ENCODE peak calls at places on chromosomes 3 and 15, in eight cellular contexts. One of them, this sample, is unnamed.

GRCh38 chr3:42080452-42080872 is 10.7 kb upstream of the TRAK1 start:
- DNase-seq in GM23338: no peak
- DNase-seq in HepG2: peak; percentile 83
- DNase-seq in GM12878: peak; percentile 38
- DNase-seq in SK-N-SH: no peak
- DNase-seq in K562: no peak
- DNase-seq in A549: peak; percentile 57
- DNase-seq in HCT116: peak; percentile 64
- DNase-seq in this sample: no peak

GRCh38 chr3:5213574-5213966 is 26.1 kb downstream of the EDEM1 start:
- DNase-seq in HepG2: no peak
- DNase-seq in A549: no peak
- DNase-seq in K562: no peak
- DNase-seq in GM12878: no peak
- DNase-seq in HCT116: no peak
- DNase-seq in GM23338: peak; percentile 57
- DNase-seq in SK-N-SH: no peak
- DNase-seq in this sample: no peak

GRCh38 chr3:22982981-22983582 is 220.0 kb upstream of the UBE2E2 start:
- DNase-seq in A549: no peak
- DNase-seq in K562: no peak
- DNase-seq in GM12878: no peak
- DNase-seq in GM23338: no peak
- DNase-seq in HCT116: no peak
- DNase-seq in HepG2: no peak
- DNase-seq in SK-N-SH: no peak
- DNase-seq in this sample: no peak

GRCh38 chr3:49351521-49352011 is 6.6 kb downstream of the GPX1 start:
- DNase-seq in SK-N-SH: no peak
- DNase-seq in GM12878: no peak
- DNase-seq in HCT116: no peak
- DNase-seq in A549: peak; percentile 67
- DNase-seq in GM23338: no peak
- DNase-seq in K562: no peak
- DNase-seq in HepG2: no peak
- DNase-seq in this sample: no peak

GRCh38 chr3:88863196-88863595 is 244.2 kb upstream of the EPHA3 start:
- DNase-seq in SK-N-SH: no peak
- DNase-seq in K562: no peak
- DNase-seq in GM23338: no peak
- DNase-seq in HepG2: no peak
- DNase-seq in GM12878: no peak
- DNase-seq in A549: no peak
- DNase-seq in HCT116: no peak
- DNase-seq in this sample: no peak

GRCh38 chr3:127456471-127457093 is 134.0 kb downstream of the TPRA1 start:
- DNase-seq in HCT116: no peak
- DNase-seq in GM23338: peak; percentile 16
- DNase-seq in K562: no peak
- DNase-seq in A549: no peak
- DNase-seq in SK-N-SH: no peak
- DNase-seq in HepG2: no peak
- DNase-seq in GM12878: no peak
- DNase-seq in this sample: no peak

GRCh38 chr3:23202203-23202920 is 765 bp upstream of the UBE2E2 start:
- DNase-seq in K562: no peak
- DNase-seq in A549: peak; percentile 13
- DNase-seq in GM12878: no peak
- DNase-seq in HCT116: no peak
- DNase-seq in SK-N-SH: no peak
- DNase-seq in HepG2: no peak
- DNase-seq in GM23338: peak; percentile 76
- DNase-seq in this sample: no peak

GRCh38 chr3:118128886-118129285 is 905.8 kb downstream of the IGSF11 start:
- DNase-seq in K562: no peak
- DNase-seq in HepG2: no peak
- DNase-seq in GM12878: no peak
- DNase-seq in GM23338: no peak
- DNase-seq in SK-N-SH: no peak
- DNase-seq in A549: peak; percentile 7
- DNase-seq in HCT116: no peak
- DNase-seq in this sample: no peak

GRCh38 chr15:55327392-55327791 is 8.4 kb downstream of the PIGB start:
- DNase-seq in GM23338: no peak
- DNase-seq in K562: no peak
- DNase-seq in SK-N-SH: no peak
- DNase-seq in HepG2: no peak
- DNase-seq in A549: no peak
- DNase-seq in GM12878: no peak
- DNase-seq in HCT116: no peak
- DNase-seq in this sample: no peak

GRCh38 chr15:89774492-89774891 is 1.6 kb upstream of the MESP2 start:
- DNase-seq in A549: no peak
- DNase-seq in GM23338: no peak
- DNase-seq in HepG2: no peak
- DNase-seq in K562: no peak
- DNase-seq in HCT116: no peak
- DNase-seq in SK-N-SH: no peak
- DNase-seq in GM12878: no peak
- DNase-seq in this sample: no peak

GRCh38 chr3:194877311-194878119 is 191.8 kb downstream of the FAM43A start:
- DNase-seq in GM12878: no peak
- DNase-seq in HCT116: no peak
- DNase-seq in HepG2: peak; percentile 47
- DNase-seq in A549: no peak
- DNase-seq in SK-N-SH: no peak
- DNase-seq in GM23338: no peak
- DNase-seq in K562: no peak
- DNase-seq in this sample: no peak

GRCh38 chr15:27495963-27496459 is 525.0 kb downstream of the GABRG3 start:
- DNase-seq in K562: no peak
- DNase-seq in A549: no peak
- DNase-seq in HepG2: no peak
- DNase-seq in SK-N-SH: no peak
- DNase-seq in GM12878: no peak
- DNase-seq in HCT116: no peak
- DNase-seq in GM23338: peak; percentile 23
- DNase-seq in this sample: no peak

DNA sequence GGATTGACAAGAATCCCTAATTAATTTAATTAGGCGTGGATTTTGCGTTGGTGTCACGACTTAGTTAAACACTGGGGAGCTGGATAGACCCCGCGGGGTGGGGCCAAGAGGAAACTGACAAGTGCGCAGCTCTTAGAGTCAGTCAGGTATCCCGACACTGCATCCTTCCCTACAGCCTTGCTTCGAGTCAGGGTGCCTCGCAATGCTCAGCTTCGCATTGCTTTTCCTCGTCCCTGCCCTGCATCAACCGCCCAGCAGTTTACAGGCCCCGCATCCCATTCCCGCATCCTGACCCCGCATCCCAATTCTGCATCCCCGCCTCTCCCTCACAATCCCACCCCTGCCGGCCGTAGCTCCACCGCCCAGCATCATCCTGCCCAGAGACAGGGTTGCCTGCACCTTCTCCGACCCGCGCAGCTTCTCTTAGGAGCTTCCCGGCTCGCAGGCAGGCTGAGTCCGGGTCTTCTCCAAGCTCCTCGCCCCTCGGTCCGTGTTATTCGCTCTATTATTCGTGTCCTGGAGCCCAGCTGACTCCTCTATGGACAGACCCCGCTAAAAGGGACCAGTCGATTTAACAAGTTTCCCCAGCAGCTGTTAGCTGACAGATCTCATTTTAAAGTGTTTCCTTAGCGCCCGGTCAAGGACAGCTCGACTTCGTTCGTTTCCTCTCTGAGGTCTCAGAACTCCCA is 697 bp upstream of the SHOX2 start:
- DNase-seq in GM23338: peak; percentile 78
- DNase-seq in HCT116: no peak
- DNase-seq in K562: no peak
- DNase-seq in A549: peak; percentile 44
- DNase-seq in GM12878: no peak
- DNase-seq in SK-N-SH: peak; percentile 63
- DNase-seq in HepG2: no peak
- DNase-seq in this sample: no peak
- H3K4me1 ChIP-seq in GM23338: peaks cover 48% of the 10 kb centered on the region
- H3K4me1 ChIP-seq in HCT116: no peaks in the 10 kb centered on the region
- H3K4me1 ChIP-seq in K562: peaks cover 28% of the 10 kb centered on the region
- H3K4me1 ChIP-seq in A549: peaks cover 17% of the 10 kb centered on the region
- H3K4me1 ChIP-seq in GM12878: peaks cover 11% of the 10 kb centered on the region
- H3K4me1 ChIP-seq in SK-N-SH: peaks cover 3% of the 10 kb centered on the region
- H3K4me1 ChIP-seq in HepG2: peaks cover 64% of the 10 kb centered on the region
- H3K4me1 ChIP-seq in this sample: peaks cover 23% of the 10 kb centered on the region

GRCh38 chr3:180804871-180805430 is 107.5 kb upstream of the FXR1 start:
- DNase-seq in GM23338: peak; percentile 92
- DNase-seq in GM12878: no peak
- DNase-seq in HCT116: peak; percentile 8
- DNase-seq in HepG2: peak; percentile 29
- DNase-seq in A549: peak; percentile 12
- DNase-seq in SK-N-SH: no peak
- DNase-seq in K562: peak; percentile 34
- DNase-seq in this sample: no peak
- TF ChIP-seq REST in GM23338: no peak
- TF ChIP-seq REST in GM12878: no peak
- TF ChIP-seq REST in HCT116: no peak
- TF ChIP-seq REST in HepG2: no peak
- TF ChIP-seq REST in A549: no peak
- TF ChIP-seq REST in SK-N-SH: no peak
- TF ChIP-seq REST in K562: no peak
- TF ChIP-seq REST in this sample: no peak

DNA sequence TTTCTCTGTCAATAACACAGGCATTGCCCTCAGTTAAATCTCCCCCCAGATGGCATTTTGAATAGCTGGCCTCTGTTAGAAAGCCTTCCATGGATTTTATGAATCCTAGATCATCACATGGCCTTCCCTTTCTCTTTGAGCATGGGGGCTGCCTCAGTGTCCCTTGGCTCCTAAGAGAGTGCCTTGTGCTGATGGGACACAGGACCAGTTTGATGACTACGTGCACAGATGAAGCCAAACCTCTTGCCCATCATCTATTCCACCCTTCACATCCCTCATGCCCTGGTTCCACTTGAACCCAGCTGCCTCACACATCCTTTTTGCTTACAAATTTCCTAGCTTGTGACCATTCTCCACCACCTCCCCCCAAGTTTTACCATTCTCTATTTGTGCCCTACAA is 12.9 kb downstream of the TGFBR2 start:
- DNase-seq in GM12878: no peak
- DNase-seq in HCT116: no peak
- DNase-seq in K562: no peak
- DNase-seq in A549: no peak
- DNase-seq in GM23338: no peak
- DNase-seq in SK-N-SH: no peak
- DNase-seq in HepG2: no peak
- DNase-seq in this sample: no peak
- H3K4me1 ChIP-seq in GM12878: no peaks in the 10 kb centered on the region
- H3K4me1 ChIP-seq in HCT116: peaks cover 98% of the 10 kb centered on the region
- H3K4me1 ChIP-seq in K562: no peaks in the 10 kb centered on the region
- H3K4me1 ChIP-seq in A549: peaks cover 88% of the 10 kb centered on the region
- H3K4me1 ChIP-seq in GM23338: peaks cover 21% of the 10 kb centered on the region
- H3K4me1 ChIP-seq in SK-N-SH: peaks cover 54% of the 10 kb centered on the region
- H3K4me1 ChIP-seq in HepG2: peaks cover 100% of the 10 kb centered on the region
- H3K4me1 ChIP-seq in this sample: peaks cover 17% of the 10 kb centered on the region

GRCh38 chr3:75001330-75001729 is 386.9 kb upstream of the CNTN3 start:
- DNase-seq in HCT116: no peak
- DNase-seq in A549: peak; percentile 9
- DNase-seq in HepG2: peak; percentile 1
- DNase-seq in SK-N-SH: peak; percentile 47
- DNase-seq in GM23338: peak; percentile 37
- DNase-seq in K562: no peak
- DNase-seq in GM12878: no peak
- DNase-seq in this sample: no peak
- TF ChIP-seq REST in HCT116: no peak
- TF ChIP-seq REST in A549: no peak
- TF ChIP-seq REST in HepG2: no peak
- TF ChIP-seq REST in SK-N-SH: no peak
- TF ChIP-seq REST in GM23338: no peak
- TF ChIP-seq REST in K562: no peak
- TF ChIP-seq REST in GM12878: no peak
- TF ChIP-seq REST in this sample: no peak

GRCh38 chr3:143507735-143508580 is 340.3 kb downstream of the SLC9A9 start:
- DNase-seq in K562: no peak
- DNase-seq in HepG2: no peak
- DNase-seq in GM12878: no peak
- DNase-seq in GM23338: no peak
- DNase-seq in SK-N-SH: no peak
- DNase-seq in A549: peak; percentile 15
- DNase-seq in HCT116: no peak
- DNase-seq in this sample: no peak
- H3K4me1 ChIP-seq in K562: no peaks in the 10 kb centered on the region
- H3K4me1 ChIP-seq in HepG2: peaks cover 6% of the 10 kb centered on the region
- H3K4me1 ChIP-seq in GM12878: no peaks in the 10 kb centered on the region
- H3K4me1 ChIP-seq in GM23338: no peaks in the 10 kb centered on the region
- H3K4me1 ChIP-seq in SK-N-SH: no peaks in the 10 kb centered on the region
- H3K4me1 ChIP-seq in A549: peaks cover 13% of the 10 kb centered on the region
- H3K4me1 ChIP-seq in HCT116: no peaks in the 10 kb centered on the region
- H3K4me1 ChIP-seq in this sample: no peaks in the 10 kb centered on the region

This sample was measured in Panc1.